ENCODE peak calls at places on chromosomes 4 and X, in eight cellular contexts. J, C, K, G, I, N, F and O are unnamed samples.

GRCh38 chrX:1763294-1763693 is 148.4 kb downstream of the ASMT start:
- DNase-seq in J (no peak), C (no peak), K (no peak), G (no peak), I (no peak), N (no peak), F (no peak), O (no peak)

GRCh38 chrX:69158166-69159040 is 6.8 kb downstream of the PJA1 start:
- DNase-seq in J (no peak), C (no peak), K (no peak), G (peak), I (peak), N (peak), F (peak), O (no peak)

GRCh38 chrX:108699368-108699767 is 37.0 kb downstream of the IRS4 start:
- DNase-seq in J (no peak), C (no peak), K (peak), G (no peak), I (no peak), N (no peak), F (peak), O (no peak)

GRCh38 chr4:170088686-170089085 is 1.1 kb downstream of the AADAT start:
- DNase-seq in J (no peak), C (no peak), K (no peak), G (no peak), I (no peak), N (no peak), F (no peak), O (no peak)

GRCh38 chr4:23930750-23931488 is 41.1 kb upstream of the PPARGC1A start:
- DNase-seq in J (peak), C (peak), K (no peak), G (peak), I (peak), N (peak), F (peak), O (peak)

GRCh38 chr4:1209821-1210220 is 37.4 kb upstream of the SPON2 start:
- DNase-seq in J (peak), C (peak), K (no peak), G (no peak), I (peak), N (peak), F (peak), O (peak)

GRCh38 chr4:186845137-186845842 is 121.6 kb upstream of the FAT1 start:
- DNase-seq in J (no peak), C (no peak), K (peak), G (no peak), I (peak), N (no peak), F (peak), O (peak)

GRCh38 chr4:157045507-157046127 is 30.3 kb upstream of the GLRB start:
- DNase-seq in J (no peak), C (no peak), K (no peak), G (peak), I (peak), N (no peak), F (peak), O (no peak)

DNA sequence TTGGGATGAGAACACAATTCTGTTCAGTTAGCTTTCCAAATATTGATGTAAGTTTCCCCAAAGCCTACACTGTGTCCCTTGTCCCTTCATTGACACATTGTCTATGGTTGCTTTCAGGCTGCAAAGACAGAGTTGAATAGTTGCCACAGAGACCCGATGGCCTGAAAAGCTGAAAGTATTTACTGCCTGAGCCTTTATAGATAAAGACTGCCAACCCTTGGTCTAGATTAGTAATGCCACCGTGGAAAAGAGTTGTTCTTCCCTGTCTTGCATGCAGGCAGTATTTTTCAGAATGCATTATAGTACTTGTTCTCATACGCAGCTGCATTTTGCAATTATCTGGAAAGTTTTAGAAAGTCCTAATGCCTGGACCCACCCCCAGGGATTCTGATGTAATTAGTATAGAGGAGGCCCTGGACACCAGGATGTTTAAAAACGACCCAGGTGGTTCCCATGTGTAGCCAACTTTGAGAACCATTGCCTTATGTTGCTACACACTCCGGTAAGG is 180.8 kb downstream of the FRMPD4 start:
- DNase-seq in J (no peak), C (no peak), K (no peak), G (no peak), I (no peak), N (no peak), F (no peak), O (no peak)
- TF ChIP-seq CTCF in J (no peak), C (no peak), K (peak), G (peak), I (no peak), N (no peak), F (no peak), O (no peak)

GRCh38 chr4:45701616-45702015 is 422.2 kb downstream of the GABRG1 start:
- DNase-seq in J (no peak), C (no peak), K (no peak), G (no peak), I (no peak), N (no peak), F (no peak), O (no peak)
- TF ChIP-seq CTCF in J (no peak), C (no peak), K (no peak), G (no peak), I (no peak), N (no peak), F (no peak), O (no peak)

GRCh38 chrX:124098089-124098488 is 136.6 kb downstream of the STAG2 start:
- DNase-seq in J (no peak), C (no peak), K (no peak), G (no peak), I (no peak), N (no peak), F (peak), O (no peak)
- TF ChIP-seq CTCF in J (no peak), C (peak), K (peak), G (peak), I (peak), N (no peak), F (peak), O (no peak)

GRCh38 chr4:5142726-5143125 is 91.4 kb downstream of the STK32B start:
- DNase-seq in J (no peak), C (no peak), K (no peak), G (peak), I (peak), N (peak), F (peak), O (no peak)
- TF ChIP-seq CTCF in J (no peak), C (peak), K (peak), G (peak), I (peak), N (no peak), F (peak), O (no peak)

GRCh38 chr4:189121336-189121735 is 819.3 kb upstream of the FRG1 start:
- DNase-seq in J (no peak), C (no peak), K (no peak), G (no peak), I (no peak), N (no peak), F (no peak), O (no peak)

GRCh38 chr4:189113389-189113888 is 827.2 kb upstream of the FRG1 start:
- DNase-seq in J (no peak), C (no peak), K (no peak), G (no peak), I (no peak), N (no peak), F (no peak), O (no peak)

DNA sequence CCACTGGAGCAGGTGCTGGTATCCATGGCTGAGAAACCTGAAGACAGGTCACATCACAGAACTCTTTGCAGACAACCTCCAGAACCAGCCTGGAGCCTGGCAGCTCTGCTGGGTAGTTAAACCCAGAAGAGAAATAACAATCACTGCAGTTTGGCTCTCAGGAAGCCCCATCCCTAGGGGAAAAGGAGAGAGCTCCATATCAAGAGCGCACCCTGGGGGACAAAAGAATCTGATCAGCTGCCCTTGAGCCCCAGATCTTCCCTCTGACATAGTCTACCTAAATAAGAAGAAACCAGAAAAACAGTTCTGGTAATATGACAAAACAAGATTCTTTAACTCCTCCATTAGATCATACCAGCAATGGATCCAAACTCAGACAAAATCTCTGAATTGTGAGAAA is 823.2 kb upstream of the FRG1 start:
- DNase-seq in J (no peak), C (no peak), K (no peak), G (peak), I (no peak), N (no peak), F (no peak), O (no peak)
- TF ChIP-seq CTCF in J (no peak), C (no peak), K (no peak), G (peak), I (no peak), N (no peak), F (no peak), O (no peak)

DNA sequence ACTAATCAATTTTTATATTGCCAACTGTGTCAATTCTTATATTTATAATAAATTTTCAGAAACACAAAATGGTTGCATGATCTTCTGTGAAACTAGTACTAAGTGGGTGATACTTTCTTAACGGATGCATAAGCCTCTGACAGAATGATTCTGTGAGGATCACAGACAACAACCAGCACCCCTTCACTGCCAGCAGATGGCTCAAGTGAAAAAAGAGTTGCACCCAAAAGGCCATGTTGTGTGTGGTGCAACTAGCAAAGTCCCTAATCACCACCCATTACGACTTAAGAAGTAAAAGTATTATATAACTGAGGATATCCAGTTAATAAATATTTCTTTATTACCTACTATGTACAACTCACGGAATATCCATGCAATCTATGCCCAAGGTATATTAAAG is 334.0 kb downstream of the PCDH19 start:
- DNase-seq in J (no peak), C (no peak), K (no peak), G (no peak), I (no peak), N (no peak), F (no peak), O (no peak)
- TF ChIP-seq CTCF in J (no peak), C (no peak), K (no peak), G (peak), I (no peak), N (no peak), F (no peak), O (no peak)

GRCh38 chrX:30308263-30309138 is 689 bp downstream of the NR0B1 start:
- DNase-seq in J (no peak), C (peak), K (no peak), G (peak), I (no peak), N (no peak), F (peak), O (no peak)
- TF ChIP-seq CTCF in J (no peak), C (no peak), K (peak), G (peak), I (no peak), N (no peak), F (peak), O (no peak)

GRCh38 chrX:29090811-29091210 is 503.6 kb downstream of the IL1RAPL1 start:
- DNase-seq in J (no peak), C (no peak), K (no peak), G (no peak), I (no peak), N (no peak), F (peak), O (no peak)
- TF ChIP-seq CTCF in J (no peak), C (no peak), K (peak), G (peak), I (peak), N (no peak), F (peak), O (no peak)

GRCh38 chr4:145388043-145388442 is 93.6 kb upstream of the SMAD1 start:
- DNase-seq in J (no peak), C (no peak), K (no peak), G (no peak), I (no peak), N (no peak), F (peak), O (no peak)
- TF ChIP-seq CTCF in J (no peak), C (no peak), K (no peak), G (no peak), I (no peak), N (no peak), F (no peak), O (no peak)

GRCh38 chr4:52015366-52015765 is 4.8 kb downstream of the LRRC66 start:
- DNase-seq in J (no peak), C (no peak), K (no peak), G (no peak), I (peak), N (no peak), F (peak), O (no peak)
- TF ChIP-seq CTCF in J (no peak), C (no peak), K (no peak), G (peak), I (no peak), N (no peak), F (peak), O (no peak)